ENCODE peak calls at places on chromosomes 6 and 20, in four cellular contexts. V is tibial nerve, E is lower leg skin, Z is coronary artery. L is an unnamed sample.

GRCh38 chr6:133108377-133108776 is 132.8 kb upstream of the EYA4 start:
- DNase-seq in V (no peak), E (no peak), Z (no peak), L (no peak)

GRCh38 chr6:25175216-25175615 is 104.0 kb upstream of the CARMIL1 start:
- DNase-seq in V (no peak), E (no peak), Z (no peak), L (no peak)

GRCh38 chr20:60718743-60719142 is 533.3 kb upstream of the CDH4 start:
- DNase-seq in V (no peak), E (no peak), Z (no peak), L (no peak)

GRCh38 chr6:51633424-51633823 is 454.0 kb downstream of the PKHD1 start:
- DNase-seq in V (no peak), E (no peak), Z (no peak), L (no peak)

GRCh38 chr6:37752718-37753117 is 55.0 kb upstream of the MDGA1 start:
- DNase-seq in V (no peak), E (no peak), Z (no peak), L (no peak)

GRCh38 chr6:12148841-12149240 is 136.7 kb downstream of the HIVEP1 start:
- DNase-seq in V (no peak), E (no peak), Z (no peak), L (no peak)

GRCh38 chr20:12028771-12029170 is 111.1 kb downstream of the BTBD3 start:
- DNase-seq in V (no peak), E (no peak), Z (no peak), L (no peak)

GRCh38 chr6:95648636-95649035 is 71.3 kb downstream of the MANEA start:
- DNase-seq in V (no peak), E (no peak), Z (no peak), L (no peak)

GRCh38 chr6:139254196-139254595 is 37.6 kb downstream of the TXLNB start:
- DNase-seq in V (no peak), E (no peak), Z (no peak), L (no peak)

GRCh38 chr6:107624541-107624940 is 134.6 kb downstream of the SOBP start:
- DNase-seq in V (no peak), E (no peak), Z (no peak), L (no peak)

GRCh38 chr6:122432816-122433215 is 33.4 kb downstream of the HSF2 start:
- DNase-seq in V (no peak), E (no peak), Z (no peak), L (no peak)

GRCh38 chr6:3745566-3746118 is 5.9 kb downstream of the PXDC1 start:
- DNase-seq in V (peak), E (peak), Z (no peak), L (no peak)
- H3K4me3 ChIP-seq in V (no peak), E (no peak), Z (peak), L (no peak)

GRCh38 chr6:19452495-19452894 is 384.7 kb upstream of the ID4 start:
- DNase-seq in V (no peak), E (no peak), Z (no peak), L (no peak)
- TF ChIP-seq CTCF in V (no peak), E (no peak), Z (no peak), L (no peak)

DNA sequence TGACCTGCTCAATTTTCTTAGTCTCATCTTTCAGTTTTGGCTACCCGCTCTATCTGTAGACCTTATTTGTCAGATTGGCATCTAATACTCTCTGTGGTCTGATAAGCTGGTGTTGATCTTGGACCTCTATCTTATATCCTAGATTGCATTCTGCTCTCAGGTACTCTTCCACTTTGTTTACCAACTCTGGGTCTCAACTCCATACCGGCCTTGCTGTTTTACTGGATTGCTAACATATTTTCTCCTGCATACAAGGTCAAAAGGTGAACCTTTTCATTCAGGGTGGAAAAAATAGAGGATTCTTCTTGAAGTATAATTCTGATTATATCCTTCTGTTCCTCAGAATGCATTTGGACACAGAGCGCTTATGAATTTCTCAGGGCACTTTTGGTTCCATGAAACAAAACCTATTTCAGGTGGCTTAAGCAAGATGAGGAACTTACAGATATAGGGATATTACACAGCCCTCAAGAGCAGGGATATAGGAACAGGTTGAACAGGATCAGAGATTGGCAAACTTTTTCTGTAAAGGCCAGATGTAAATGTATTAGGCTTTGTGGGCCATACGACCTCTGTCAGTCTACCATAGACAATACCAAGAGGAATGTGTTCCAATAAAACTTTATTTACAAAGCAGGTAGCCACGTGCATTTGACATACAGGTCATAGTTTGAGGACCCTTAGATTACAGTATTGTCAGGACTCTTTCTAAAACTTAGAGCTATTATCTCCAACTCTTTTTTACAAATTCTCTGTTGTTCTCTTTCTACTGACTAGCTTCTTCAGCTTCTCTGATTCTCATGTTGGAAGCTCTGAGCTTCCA is 2.5 kb upstream of the SH3BGRL2 start:
- DNase-seq in V (no peak), E (no peak), Z (no peak), L (no peak)
- H3K4me3 ChIP-seq in V (no peak), E (no peak), Z (no peak), L (no peak)

DNA sequence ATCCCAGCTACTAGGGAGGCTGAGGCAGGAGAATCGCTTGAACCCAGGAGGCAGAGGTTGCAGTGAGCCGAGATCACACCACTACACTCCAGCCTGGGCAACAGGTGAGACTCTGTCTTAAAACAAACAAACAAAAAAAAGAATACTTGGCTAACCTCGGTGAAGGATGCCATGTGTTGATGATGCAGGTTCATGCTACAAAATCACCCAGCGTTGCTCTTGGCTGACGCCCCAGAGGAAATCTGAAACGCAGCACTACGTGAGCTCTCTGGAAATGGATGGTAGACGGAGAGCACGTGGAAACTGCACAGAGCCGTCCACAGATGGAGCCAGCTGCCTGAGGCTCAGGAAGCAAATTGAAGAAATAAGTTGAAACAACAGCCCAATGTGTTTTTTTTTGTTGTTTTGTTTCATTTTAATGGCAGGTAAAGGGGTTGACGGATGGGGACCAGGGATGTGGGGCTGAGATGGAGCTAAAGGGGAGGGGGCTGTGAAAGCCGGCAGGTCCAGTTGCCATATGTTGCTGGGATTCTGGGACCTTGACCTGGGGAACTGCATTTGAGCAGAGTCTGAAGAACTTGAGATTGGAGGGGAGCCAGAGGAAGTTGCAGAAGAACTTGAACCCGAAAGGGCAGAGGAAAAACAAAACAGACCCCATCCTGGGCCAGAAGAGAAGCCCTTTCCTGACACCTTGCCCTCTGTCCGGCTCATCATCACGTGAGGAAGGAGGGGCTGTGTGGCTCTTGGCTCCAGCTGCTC is 12.8 kb upstream of the MANBAL start:
- DNase-seq in V (peak), E (peak), Z (no peak), L (peak)
- TF ChIP-seq CTCF in V (peak), E (no peak), Z (no peak), L (peak)

DNA sequence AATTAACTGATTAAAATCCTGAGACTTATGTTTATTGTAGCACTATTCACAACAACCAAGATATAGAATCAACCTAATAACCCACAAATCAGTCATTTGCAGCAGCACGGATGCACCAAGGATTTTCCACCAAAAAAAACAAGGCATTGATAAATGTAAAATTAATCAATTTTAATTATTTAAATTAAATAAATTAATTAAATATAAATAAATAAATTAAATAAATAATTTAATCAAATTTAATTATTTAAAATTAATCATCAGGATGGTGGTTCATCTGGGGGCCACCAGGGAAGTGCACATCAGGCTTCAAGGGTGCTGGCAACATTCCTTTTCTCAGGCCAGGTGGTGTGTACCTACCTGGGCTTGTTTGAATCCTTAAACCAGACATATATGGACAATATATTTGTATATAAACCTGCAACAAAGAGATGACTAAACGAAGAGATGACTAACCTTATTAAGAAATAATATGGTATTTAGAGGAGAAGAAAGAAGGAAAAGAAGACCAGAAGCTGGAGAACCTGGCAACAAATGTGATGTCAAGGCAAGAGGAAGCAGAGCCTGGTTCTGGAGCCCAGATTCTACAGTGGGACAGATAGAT is 89.2 kb downstream of the CD164 start:
- DNase-seq in V (no peak), E (no peak), Z (no peak), L (no peak)
- H3K4me3 ChIP-seq in V (no peak), E (no peak), Z (no peak), L (no peak)

GRCh38 chr6:83804886-83805285 is 48.3 kb upstream of the RIPPLY2 start:
- DNase-seq in V (no peak), E (no peak), Z (no peak), L (no peak)
- TF ChIP-seq CTCF in V (no peak), E (no peak), Z (no peak), L (no peak)

DNA sequence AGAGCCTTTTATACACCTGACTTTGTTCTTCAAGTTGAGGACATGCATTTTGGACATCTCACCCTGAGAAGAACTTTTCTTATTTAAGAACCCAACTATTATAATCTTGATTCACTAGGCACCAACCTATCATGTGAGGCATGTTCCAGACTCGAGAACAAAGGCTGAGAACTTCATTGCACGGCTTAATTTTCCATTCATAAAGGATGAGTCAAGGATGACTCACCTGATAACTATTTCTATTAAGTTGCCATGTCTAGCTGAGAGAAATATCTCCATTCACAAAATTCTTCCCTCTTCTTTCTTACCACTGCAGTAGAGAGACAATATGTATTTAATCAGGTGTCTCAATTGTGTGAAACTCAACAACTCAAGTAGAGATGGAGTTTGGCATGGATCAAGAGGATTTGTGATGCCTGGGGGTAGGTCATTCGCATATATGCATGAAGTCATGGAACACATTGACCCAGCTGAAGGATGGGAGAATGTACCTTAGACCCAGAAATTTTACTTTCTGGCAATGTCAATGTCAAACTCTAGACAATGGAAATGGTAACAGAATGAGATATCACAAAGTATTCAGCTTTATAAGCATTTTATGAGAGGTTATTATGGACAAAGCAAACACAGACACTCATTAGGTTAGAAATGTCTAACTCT is 208.7 kb upstream of the PRND start:
- DNase-seq in V (no peak), E (no peak), Z (no peak), L (peak)
- H3K4me3 ChIP-seq in V (no peak), E (no peak), Z (no peak), L (no peak)

GRCh38 chr6:85866373-85866740 is 223.7 kb upstream of the SYNCRIP start:
- DNase-seq in V (no peak), E (no peak), Z (no peak), L (no peak)

GRCh38 chr6:85867595-85867994 is 224.9 kb upstream of the SYNCRIP start:
- DNase-seq in V (no peak), E (no peak), Z (no peak), L (no peak)

GRCh38 chr6:85866758-85867401 is 224.2 kb upstream of the SYNCRIP start:
- DNase-seq in V (no peak), E (peak), Z (no peak), L (no peak)

GRCh38 chr6:85865665-85866372 is 223.1 kb upstream of the SYNCRIP start:
- DNase-seq in V (no peak), E (no peak), Z (no peak), L (peak)

GRCh38 chr6:85864453-85865401 is 222.0 kb upstream of the SYNCRIP start:
- DNase-seq in V (no peak), E (no peak), Z (no peak), L (no peak)
- TF ChIP-seq CTCF in V (no peak), E (no peak), Z (no peak), L (peak)

L was measured in astrocyte of the cerebellum.